ENCODE peak calls at places on chromosome 20, in four cellular contexts. K, Q, R and N are unnamed samples.

GRCh38 chr20:38880952-38881735 is 45.1 kb upstream of the FAM83D start:
- DNase-seq in K (no peak), R (no peak), Q (no peak), N (no peak)

GRCh38 chr20:23666189-23666588 is 22.6 kb downstream of the CST4 start:
- DNase-seq in R (no peak), K (no peak), Q (no peak), N (peak; percentile 25)

GRCh38 chr20:856361-856775 is 22.9 kb downstream of the FAM110A start:
- DNase-seq in Q (no peak), K (peak; percentile 98), R (no peak), N (peak; percentile 99)

GRCh38 chr20:2986466-2986865 is 57.0 kb upstream of the GNRH2 start:
- DNase-seq in Q (no peak), K (peak; percentile 33), R (no peak), N (no peak)

GRCh38 chr20:47557791-47558190 is 56.1 kb downstream of the NCOA3 start:
- DNase-seq in Q (no peak), R (no peak), K (no peak), N (no peak)

GRCh38 chr20:62314711-62315302 is 12.0 kb downstream of the ADRM1 start:
- DNase-seq in K (no peak), Q (no peak), R (no peak), N (no peak)

GRCh38 chr20:26167499-26167898 is 470.8 kb upstream of the ZNF337 start:
- DNase-seq in R (no peak), K (peak; percentile 40), Q (no peak), N (peak; percentile 27)

GRCh38 chr20:25408170-25408547 is 686 bp downstream of the GINS1 start:
- DNase-seq in Q (no peak), R (no peak), K (no peak), N (no peak)

GRCh38 chr20:53748176-53748575 is 154.5 kb upstream of the ZNF217 start:
- DNase-seq in R (no peak), Q (no peak), K (peak; percentile 89), N (peak; percentile 99)

GRCh38 chr20:48025061-48025515 is 239.8 kb upstream of the SULF2 start:
- DNase-seq in K (peak; percentile 78), Q (no peak), R (no peak), N (peak; percentile 47)

GRCh38 chr20:46328180-46328882 is 20.0 kb upstream of the CDH22 start:
- DNase-seq in Q (no peak), R (no peak), K (no peak), N (no peak)

GRCh38 chr20:22492497-22492896 is 91.9 kb downstream of the FOXA2 start:
- DNase-seq in Q (no peak), R (no peak), K (no peak), N (peak; percentile 38)

GRCh38 chr20:49659096-49659495 is 54.6 kb downstream of the B4GALT5 start:
- DNase-seq in K (no peak), R (no peak), Q (no peak), N (no peak)

GRCh38 chr20:11234181-11234969 is 560.6 kb upstream of the JAG1 start:
- DNase-seq in R (no peak), K (no peak), Q (no peak), N (no peak)

GRCh38 chr20:43870484-43870883 is 44.2 kb upstream of the TOX2 start:
- DNase-seq in Q (no peak), K (no peak), R (no peak), N (peak; percentile 36)

GRCh38 chr20:31747640-31748039 is 8.6 kb downstream of the TPX2 start:
- DNase-seq in R (no peak), Q (no peak), K (no peak), N (no peak)